ENCODE peak calls at places on chromosome 19, in four cellular contexts. One of them, this sample, is unnamed. For H3K27me3, H3K36me3 and H3K4me1, the result is how much of the 10 kb centered on the place peaks cover.

GRCh38 chr19:1567116-1567847 is 843 bp downstream of the MEX3D start:
- DNase-seq in CD8-positive, alpha-beta memory T cell: no peak
- DNase-seq in CD8-positive, alpha-beta T cell: no peak
- DNase-seq in body of pancreas: peak
- DNase-seq in this sample: no peak

GRCh38 chr19:47430041-47430802 is 10.9 kb upstream of the MEIS3 start:
- DNase-seq in CD8-positive, alpha-beta memory T cell: no peak
- DNase-seq in CD8-positive, alpha-beta T cell: no peak
- DNase-seq in body of pancreas: peak
- DNase-seq in this sample: peak

GRCh38 chr19:2221250-2221831 is 14.8 kb downstream of the PLEKHJ1 start:
- DNase-seq in CD8-positive, alpha-beta memory T cell: no peak
- DNase-seq in CD8-positive, alpha-beta T cell: no peak
- DNase-seq in body of pancreas: no peak
- DNase-seq in this sample: no peak

GRCh38 chr19:13881692-13882418 is 4.9 kb downstream of the NANOS3 start:
- DNase-seq in CD8-positive, alpha-beta memory T cell: no peak
- DNase-seq in CD8-positive, alpha-beta T cell: peak
- DNase-seq in body of pancreas: peak
- DNase-seq in this sample: no peak

GRCh38 chr19:13303381-13304129 is 153.3 kb downstream of the IER2 start:
- DNase-seq in CD8-positive, alpha-beta memory T cell: no peak
- DNase-seq in CD8-positive, alpha-beta T cell: no peak
- DNase-seq in body of pancreas: no peak
- DNase-seq in this sample: no peak

GRCh38 chr19:43078311-43078710 is 4.2 kb downstream of the PSG2 start:
- DNase-seq in CD8-positive, alpha-beta memory T cell: no peak
- DNase-seq in CD8-positive, alpha-beta T cell: no peak
- DNase-seq in body of pancreas: no peak
- DNase-seq in this sample: no peak

GRCh38 chr19:46201413-46202310 is 27.9 kb upstream of the IGFL1 start:
- DNase-seq in CD8-positive, alpha-beta memory T cell: no peak
- DNase-seq in CD8-positive, alpha-beta T cell: no peak
- DNase-seq in body of pancreas: no peak
- DNase-seq in this sample: no peak

GRCh38 chr19:52170304-52170703 is 1.1 kb downstream of the ZNF836 start:
- DNase-seq in CD8-positive, alpha-beta memory T cell: no peak
- DNase-seq in CD8-positive, alpha-beta T cell: no peak
- DNase-seq in body of pancreas: no peak
- DNase-seq in this sample: no peak

GRCh38 chr19:55909801-55910200 is 22.3 kb downstream of the NLRP13 start:
- DNase-seq in CD8-positive, alpha-beta memory T cell: no peak
- DNase-seq in CD8-positive, alpha-beta T cell: no peak
- DNase-seq in body of pancreas: no peak
- DNase-seq in this sample: no peak

GRCh38 chr19:12899891-12900518 is 9.0 kb downstream of the GCDH start:
- DNase-seq in CD8-positive, alpha-beta memory T cell: no peak
- DNase-seq in CD8-positive, alpha-beta T cell: no peak
- DNase-seq in body of pancreas: no peak
- DNase-seq in this sample: no peak

GRCh38 chr19:46839752-46840151 is 10.9 kb downstream of the AP2S1 start:
- DNase-seq in CD8-positive, alpha-beta memory T cell: no peak
- DNase-seq in CD8-positive, alpha-beta T cell: no peak
- DNase-seq in body of pancreas: no peak
- DNase-seq in this sample: no peak

GRCh38 chr19:46603752-46604241 is 2.7 kb downstream of the CALM3 start:
- DNase-seq in CD8-positive, alpha-beta memory T cell: no peak
- DNase-seq in CD8-positive, alpha-beta T cell: no peak
- DNase-seq in body of pancreas: no peak
- DNase-seq in this sample: no peak

GRCh38 chr19:41893899-41894298 is 10.9 kb downstream of the ARHGEF1 start:
- DNase-seq in CD8-positive, alpha-beta memory T cell: no peak
- DNase-seq in CD8-positive, alpha-beta T cell: no peak
- DNase-seq in body of pancreas: no peak
- DNase-seq in this sample: no peak

DNA sequence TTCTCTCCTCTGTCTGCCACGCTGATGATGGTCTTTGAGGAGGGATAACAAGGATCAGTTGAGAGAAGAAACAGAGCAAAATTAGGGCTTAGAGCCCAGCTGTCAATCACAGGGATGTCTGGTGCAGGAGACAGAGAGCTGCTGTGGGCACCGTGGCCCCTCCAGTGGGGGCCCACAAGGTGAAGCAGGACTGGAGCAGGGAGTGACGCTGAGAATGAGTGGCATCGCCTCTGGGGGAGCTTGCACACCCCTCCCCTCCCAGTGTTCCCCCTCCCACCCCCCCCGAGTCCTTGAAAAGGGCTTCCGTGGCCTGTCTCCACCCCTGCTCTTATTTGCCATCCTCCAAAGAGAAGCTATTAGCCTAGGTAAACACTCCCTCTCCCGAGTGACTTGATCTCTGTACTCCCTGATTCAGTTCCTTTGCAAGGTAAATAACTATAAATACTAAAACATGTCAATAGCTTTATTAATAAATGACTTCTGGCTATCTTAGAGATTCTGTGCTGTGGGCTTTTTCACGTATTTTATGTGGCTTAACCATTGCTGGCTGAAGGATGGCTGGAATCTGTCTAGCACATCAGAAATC is 440.0 kb downstream of the ZNF536 start:
- DNase-seq in CD8-positive, alpha-beta memory T cell: no peak
- DNase-seq in CD8-positive, alpha-beta T cell: no peak
- DNase-seq in body of pancreas: no peak
- DNase-seq in this sample: no peak
- H3K27me3 ChIP-seq in CD8-positive, alpha-beta memory T cell: under half
- H3K27me3 ChIP-seq in CD8-positive, alpha-beta T cell: under half
- H3K27me3 ChIP-seq in body of pancreas: under half
- H3K27me3 ChIP-seq in this sample: under half

GRCh38 chr19:11296264-11296663 is 304 bp downstream of the TSPAN16 start:
- DNase-seq in CD8-positive, alpha-beta memory T cell: no peak
- DNase-seq in CD8-positive, alpha-beta T cell: no peak
- DNase-seq in body of pancreas: no peak
- DNase-seq in this sample: no peak

GRCh38 chr19:11295665-11296245 is at the start of gene TSPAN16:
- DNase-seq in CD8-positive, alpha-beta memory T cell: no peak
- DNase-seq in CD8-positive, alpha-beta T cell: no peak
- DNase-seq in body of pancreas: no peak
- DNase-seq in this sample: no peak

GRCh38 chr19:11300811-11301120 is 4.8 kb downstream of the TSPAN16 start:
- DNase-seq in CD8-positive, alpha-beta memory T cell: no peak
- DNase-seq in CD8-positive, alpha-beta T cell: no peak
- DNase-seq in body of pancreas: no peak
- DNase-seq in this sample: no peak

GRCh38 chr19:11304936-11305335 is 9.0 kb downstream of the TSPAN16 start:
- DNase-seq in CD8-positive, alpha-beta memory T cell: no peak
- DNase-seq in CD8-positive, alpha-beta T cell: no peak
- DNase-seq in body of pancreas: no peak
- DNase-seq in this sample: no peak

DNA sequence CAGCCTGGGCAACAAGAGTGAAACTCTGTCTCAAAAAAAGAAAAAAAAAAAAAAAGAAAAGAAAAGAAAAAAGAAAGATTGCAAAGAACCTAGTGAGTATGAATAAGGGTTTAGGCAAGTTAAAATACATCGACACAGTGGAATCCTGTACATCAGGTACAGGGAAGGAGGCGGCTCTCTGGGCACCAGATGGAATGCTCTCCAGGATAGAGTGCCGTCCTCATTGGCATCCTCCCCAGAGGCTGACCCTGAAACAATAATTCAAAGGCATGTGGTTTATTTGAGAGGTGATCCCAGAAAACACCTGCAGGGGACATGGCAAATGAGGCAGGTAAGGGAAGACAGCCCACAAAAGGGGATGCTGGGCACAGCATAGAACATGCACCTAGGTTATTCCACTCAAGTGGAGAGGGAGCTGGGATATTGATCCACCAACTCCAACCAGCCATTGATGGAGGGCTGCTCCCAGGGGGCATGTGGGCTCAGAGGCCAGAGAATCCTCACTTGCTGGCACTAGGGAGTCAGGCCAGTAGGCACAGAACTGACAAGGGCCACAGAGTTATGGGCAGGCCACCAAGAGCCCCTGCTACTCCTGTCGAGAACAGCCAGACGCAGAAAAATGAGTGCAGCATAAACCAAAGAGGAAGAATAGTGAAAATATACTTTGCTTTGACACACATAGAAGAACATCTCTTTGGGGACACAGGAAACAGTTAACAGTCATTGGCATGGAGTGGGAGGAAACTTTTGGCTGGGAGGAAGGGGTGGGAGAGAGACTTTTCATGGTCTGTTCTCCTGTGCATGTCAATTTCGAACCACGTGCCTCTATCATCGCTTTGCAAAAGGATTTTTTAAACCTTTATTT is 4.2 kb downstream of the TSPAN16 start:
- DNase-seq in CD8-positive, alpha-beta memory T cell: no peak
- DNase-seq in CD8-positive, alpha-beta T cell: no peak
- DNase-seq in body of pancreas: no peak
- DNase-seq in this sample: no peak
- H3K36me3 ChIP-seq in CD8-positive, alpha-beta memory T cell: under half
- H3K36me3 ChIP-seq in CD8-positive, alpha-beta T cell: under half
- H3K36me3 ChIP-seq in body of pancreas: under half
- H3K36me3 ChIP-seq in this sample: under half

GRCh38 chr19:8392017-8392591 is 1.9 kb downstream of the RAB11B start:
- DNase-seq in CD8-positive, alpha-beta memory T cell: no peak
- DNase-seq in CD8-positive, alpha-beta T cell: no peak
- DNase-seq in body of pancreas: peak
- DNase-seq in this sample: peak

GRCh38 chr19:8396185-8396562 is 6.0 kb downstream of the RAB11B start:
- DNase-seq in CD8-positive, alpha-beta memory T cell: no peak
- DNase-seq in CD8-positive, alpha-beta T cell: no peak
- DNase-seq in body of pancreas: peak
- DNase-seq in this sample: no peak

GRCh38 chr19:8395621-8396082 is 5.5 kb downstream of the RAB11B start:
- DNase-seq in CD8-positive, alpha-beta memory T cell: no peak
- DNase-seq in CD8-positive, alpha-beta T cell: no peak
- DNase-seq in body of pancreas: no peak
- DNase-seq in this sample: no peak

GRCh38 chr19:8393192-8393870 is 3.2 kb downstream of the RAB11B start:
- DNase-seq in CD8-positive, alpha-beta memory T cell: no peak
- DNase-seq in CD8-positive, alpha-beta T cell: no peak
- DNase-seq in body of pancreas: no peak
- DNase-seq in this sample: no peak

DNA sequence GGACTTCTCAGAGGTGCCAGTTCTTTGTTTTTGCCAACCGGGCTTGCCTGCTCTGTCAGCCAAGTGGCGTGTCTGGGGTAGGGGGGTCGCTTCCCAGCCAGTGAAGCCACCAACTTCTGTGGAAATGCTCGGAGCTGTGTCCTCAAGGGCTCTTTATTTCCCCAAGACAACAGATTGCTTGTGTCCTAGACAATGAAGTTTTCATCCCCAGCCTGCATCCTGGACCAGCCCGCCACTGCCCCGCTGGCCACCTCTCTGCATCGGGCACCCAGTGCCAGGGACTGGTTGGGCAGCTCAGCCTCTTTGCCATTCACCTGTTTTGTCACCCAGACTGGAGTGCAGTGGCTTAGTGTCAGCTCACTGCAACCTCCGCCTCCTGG is 3.7 kb downstream of the RAB11B start:
- DNase-seq in CD8-positive, alpha-beta memory T cell: no peak
- DNase-seq in CD8-positive, alpha-beta T cell: no peak
- DNase-seq in body of pancreas: peak
- DNase-seq in this sample: no peak
- H3K4me1 ChIP-seq in CD8-positive, alpha-beta memory T cell: under half
- H3K4me1 ChIP-seq in CD8-positive, alpha-beta T cell: under half
- H3K4me1 ChIP-seq in body of pancreas: half or more
- H3K4me1 ChIP-seq in this sample: under half

GRCh38 chr19:5395996-5396939 is 55.7 kb upstream of the PTPRS start:
- DNase-seq in CD8-positive, alpha-beta memory T cell: no peak
- DNase-seq in CD8-positive, alpha-beta T cell: no peak
- DNase-seq in body of pancreas: no peak
- DNase-seq in this sample: no peak
- H3K27me3 ChIP-seq in CD8-positive, alpha-beta memory T cell: under half
- H3K27me3 ChIP-seq in CD8-positive, alpha-beta T cell: under half
- H3K27me3 ChIP-seq in body of pancreas: under half
- H3K27me3 ChIP-seq in this sample: under half

GRCh38 chr19:3454656-3455392 is 25.5 kb downstream of the SMIM24 start:
- DNase-seq in CD8-positive, alpha-beta memory T cell: no peak
- DNase-seq in CD8-positive, alpha-beta T cell: no peak
- DNase-seq in body of pancreas: no peak
- DNase-seq in this sample: no peak
- H3K36me3 ChIP-seq in CD8-positive, alpha-beta memory T cell: under half
- H3K36me3 ChIP-seq in CD8-positive, alpha-beta T cell: under half
- H3K36me3 ChIP-seq in body of pancreas: under half
- H3K36me3 ChIP-seq in this sample: half or more

DNA sequence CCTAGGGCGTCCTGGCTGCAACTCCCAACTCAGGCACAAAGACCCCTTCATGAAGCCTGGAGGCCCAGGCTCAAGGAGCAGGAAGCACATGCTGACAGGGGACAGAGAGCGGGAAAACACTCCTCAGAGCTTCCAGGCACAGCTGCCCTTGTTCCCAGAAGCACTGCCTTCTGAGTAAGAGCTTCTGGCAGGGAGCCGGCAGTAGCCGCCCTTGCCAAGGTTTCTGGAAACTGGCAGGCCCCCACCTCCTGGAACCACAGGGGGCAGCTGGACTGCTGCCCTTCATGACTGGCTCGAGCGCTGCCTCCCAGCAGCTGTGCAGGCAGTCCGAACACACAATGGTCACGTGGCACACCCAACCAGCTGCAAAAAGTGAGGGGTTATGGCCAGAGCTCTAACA is 33.6 kb upstream of the EPHX3 start:
- DNase-seq in CD8-positive, alpha-beta memory T cell: no peak
- DNase-seq in CD8-positive, alpha-beta T cell: no peak
- DNase-seq in body of pancreas: peak
- DNase-seq in this sample: peak
- H3K4me1 ChIP-seq in CD8-positive, alpha-beta memory T cell: under half
- H3K4me1 ChIP-seq in CD8-positive, alpha-beta T cell: under half
- H3K4me1 ChIP-seq in body of pancreas: half or more
- H3K4me1 ChIP-seq in this sample: under half

GRCh38 chr19:370641-371330 is 26.2 kb upstream of the MIER2 start:
- DNase-seq in CD8-positive, alpha-beta memory T cell: no peak
- DNase-seq in CD8-positive, alpha-beta T cell: no peak
- DNase-seq in body of pancreas: no peak
- DNase-seq in this sample: no peak

GRCh38 chr19:373391-374182 is 29.0 kb upstream of the MIER2 start:
- DNase-seq in CD8-positive, alpha-beta memory T cell: no peak
- DNase-seq in CD8-positive, alpha-beta T cell: no peak
- DNase-seq in body of pancreas: no peak
- DNase-seq in this sample: no peak

GRCh38 chr19:372306-372890 is 27.8 kb upstream of the MIER2 start:
- DNase-seq in CD8-positive, alpha-beta memory T cell: no peak
- DNase-seq in CD8-positive, alpha-beta T cell: no peak
- DNase-seq in body of pancreas: peak
- DNase-seq in this sample: no peak

GRCh38 chr19:369876-370275 is 25.3 kb upstream of the MIER2 start:
- DNase-seq in CD8-positive, alpha-beta memory T cell: no peak
- DNase-seq in CD8-positive, alpha-beta T cell: no peak
- DNase-seq in body of pancreas: no peak
- DNase-seq in this sample: no peak

GRCh38 chr19:371501-372160 is 27.0 kb upstream of the MIER2 start:
- DNase-seq in CD8-positive, alpha-beta memory T cell: no peak
- DNase-seq in CD8-positive, alpha-beta T cell: no peak
- DNase-seq in body of pancreas: no peak
- DNase-seq in this sample: no peak
- H3K27me3 ChIP-seq in CD8-positive, alpha-beta memory T cell: under half
- H3K27me3 ChIP-seq in CD8-positive, alpha-beta T cell: under half
- H3K27me3 ChIP-seq in body of pancreas: under half
- H3K27me3 ChIP-seq in this sample: under half

DNA sequence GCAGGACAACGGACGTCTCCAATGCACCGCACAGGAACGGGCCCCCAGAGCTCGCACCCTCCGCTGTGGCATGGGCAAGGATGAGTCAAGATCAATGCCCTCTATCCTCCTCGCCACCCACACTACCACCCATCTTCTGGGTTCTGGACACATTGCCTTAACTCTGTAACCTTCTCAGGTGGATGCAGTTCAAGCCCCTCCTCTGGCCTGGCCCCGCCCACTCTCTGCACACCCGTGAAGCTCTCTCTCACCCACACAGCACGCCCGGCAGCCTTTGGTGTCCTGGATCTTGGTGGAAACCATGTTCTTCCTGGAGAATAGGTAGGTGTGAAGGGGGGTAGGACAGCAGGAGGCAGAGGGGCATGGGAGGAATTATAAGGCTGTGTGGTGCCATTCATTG is 20.7 kb downstream of the MAP4K1 start:
- DNase-seq in CD8-positive, alpha-beta memory T cell: no peak
- DNase-seq in CD8-positive, alpha-beta T cell: no peak
- DNase-seq in body of pancreas: no peak
- DNase-seq in this sample: no peak
- H3K36me3 ChIP-seq in CD8-positive, alpha-beta memory T cell: under half
- H3K36me3 ChIP-seq in CD8-positive, alpha-beta T cell: under half
- H3K36me3 ChIP-seq in body of pancreas: under half
- H3K36me3 ChIP-seq in this sample: under half

This sample was measured in lung.